ENCODE peak calls at places on chromosomes 5 and 9, in five cellular contexts. One of them, this sample, is unnamed.

GRCh38 chr5:151798674-151799073 is 26.9 kb downstream of the G3BP1 start:
- DNase-seq in sigmoid colon: no peak
- DNase-seq in Calu3: no peak
- DNase-seq in osteocyte: no peak
- DNase-seq in retinal pigment epithelial cell: no peak
- DNase-seq in this sample: no peak

GRCh38 chr5:81554647-81555046 is 160.7 kb upstream of the ACOT12 start:
- DNase-seq in sigmoid colon: no peak
- DNase-seq in Calu3: no peak
- DNase-seq in osteocyte: no peak
- DNase-seq in retinal pigment epithelial cell: no peak
- DNase-seq in this sample: no peak

GRCh38 chr9:135474915-135475314 is 4.7 kb upstream of the PPP1R26 start:
- DNase-seq in sigmoid colon: no peak
- DNase-seq in Calu3: no peak
- DNase-seq in osteocyte: no peak
- DNase-seq in retinal pigment epithelial cell: no peak
- DNase-seq in this sample: no peak

GRCh38 chr5:39072915-39073758 is 1.1 kb downstream of the RICTOR start:
- DNase-seq in sigmoid colon: no peak
- DNase-seq in Calu3: peak
- DNase-seq in osteocyte: no peak
- DNase-seq in retinal pigment epithelial cell: no peak
- DNase-seq in this sample: no peak

GRCh38 chr9:68619636-68620035 is 79.0 kb upstream of the TMEM252 start:
- DNase-seq in sigmoid colon: no peak
- DNase-seq in Calu3: no peak
- DNase-seq in osteocyte: no peak
- DNase-seq in retinal pigment epithelial cell: no peak
- DNase-seq in this sample: no peak

GRCh38 chr9:124831642-124832364 is 21.5 kb upstream of the WDR38 start:
- DNase-seq in sigmoid colon: no peak
- DNase-seq in Calu3: no peak
- DNase-seq in osteocyte: no peak
- DNase-seq in retinal pigment epithelial cell: no peak
- DNase-seq in this sample: no peak

GRCh38 chr5:144712090-144712489 is 541.4 kb downstream of the KCTD16 start:
- DNase-seq in sigmoid colon: no peak
- DNase-seq in Calu3: no peak
- DNase-seq in osteocyte: no peak
- DNase-seq in retinal pigment epithelial cell: no peak
- DNase-seq in this sample: no peak

GRCh38 chr5:7330141-7330712 is 65.7 kb upstream of the ADCY2 start:
- DNase-seq in sigmoid colon: no peak
- DNase-seq in Calu3: no peak
- DNase-seq in osteocyte: no peak
- DNase-seq in retinal pigment epithelial cell: no peak
- DNase-seq in this sample: no peak

GRCh38 chr5:87829214-87829551 is 416.5 kb upstream of the CCNH start:
- DNase-seq in sigmoid colon: peak
- DNase-seq in Calu3: peak
- DNase-seq in osteocyte: no peak
- DNase-seq in retinal pigment epithelial cell: no peak
- DNase-seq in this sample: no peak

GRCh38 chr9:137311171-137311970 is 9.3 kb upstream of the NRARP start:
- DNase-seq in sigmoid colon: no peak
- DNase-seq in Calu3: peak
- DNase-seq in osteocyte: no peak
- DNase-seq in retinal pigment epithelial cell: no peak
- DNase-seq in this sample: peak

GRCh38 chr5:37111426-37112382 is 137.5 kb downstream of the CPLANE1 start:
- DNase-seq in sigmoid colon: no peak
- DNase-seq in Calu3: no peak
- DNase-seq in osteocyte: no peak
- DNase-seq in retinal pigment epithelial cell: no peak
- DNase-seq in this sample: no peak

GRCh38 chr9:98807811-98808195 is 333 bp downstream of the GALNT12 start:
- DNase-seq in sigmoid colon: peak
- DNase-seq in Calu3: no peak
- DNase-seq in osteocyte: no peak
- DNase-seq in retinal pigment epithelial cell: no peak
- DNase-seq in this sample: no peak

GRCh38 chr5:138676556-138677193 is 76.5 kb upstream of the CTNNA1 start:
- DNase-seq in sigmoid colon: no peak
- DNase-seq in Calu3: peak
- DNase-seq in osteocyte: no peak
- DNase-seq in retinal pigment epithelial cell: no peak
- DNase-seq in this sample: no peak

GRCh38 chr5:10393491-10393890 is 40.0 kb downstream of the MARCHF6 start:
- DNase-seq in sigmoid colon: no peak
- DNase-seq in Calu3: no peak
- DNase-seq in osteocyte: no peak
- DNase-seq in retinal pigment epithelial cell: no peak
- DNase-seq in this sample: no peak

GRCh38 chr5:145957388-145957787 is 21.0 kb downstream of the SH3RF2 start:
- DNase-seq in sigmoid colon: no peak
- DNase-seq in Calu3: no peak
- DNase-seq in osteocyte: no peak
- DNase-seq in retinal pigment epithelial cell: no peak
- DNase-seq in this sample: no peak

GRCh38 chr5:176542135-176542595 is 5.0 kb upstream of the RNF44 start:
- DNase-seq in sigmoid colon: no peak
- DNase-seq in Calu3: no peak
- DNase-seq in osteocyte: no peak
- DNase-seq in retinal pigment epithelial cell: no peak
- DNase-seq in this sample: no peak

GRCh38 chr9:127763918-127764384 is 14.5 kb downstream of the SH2D3C start:
- DNase-seq in sigmoid colon: no peak
- DNase-seq in Calu3: peak
- DNase-seq in osteocyte: no peak
- DNase-seq in retinal pigment epithelial cell: no peak
- DNase-seq in this sample: no peak

GRCh38 chr9:113319054-113319453 is 15.9 kb upstream of the RNF183 start:
- DNase-seq in sigmoid colon: no peak
- DNase-seq in Calu3: no peak
- DNase-seq in osteocyte: no peak
- DNase-seq in retinal pigment epithelial cell: no peak
- DNase-seq in this sample: no peak

GRCh38 chr5:31941356-31941755 is 232.8 kb downstream of the GOLPH3 start:
- DNase-seq in sigmoid colon: no peak
- DNase-seq in Calu3: no peak
- DNase-seq in osteocyte: no peak
- DNase-seq in retinal pigment epithelial cell: no peak
- DNase-seq in this sample: no peak

GRCh38 chr5:122864400-122864799 is 19.0 kb downstream of the SNX24 start:
- DNase-seq in sigmoid colon: no peak
- DNase-seq in Calu3: no peak
- DNase-seq in osteocyte: no peak
- DNase-seq in retinal pigment epithelial cell: no peak
- DNase-seq in this sample: no peak

GRCh38 chr5:86880785-86881492 is 263.2 kb downstream of the COX7C start:
- DNase-seq in sigmoid colon: no peak
- DNase-seq in Calu3: peak
- DNase-seq in osteocyte: no peak
- DNase-seq in retinal pigment epithelial cell: peak
- DNase-seq in this sample: no peak

GRCh38 chr5:83256091-83256775 is 178.9 kb downstream of the XRCC4 start:
- DNase-seq in sigmoid colon: no peak
- DNase-seq in Calu3: no peak
- DNase-seq in osteocyte: no peak
- DNase-seq in retinal pigment epithelial cell: no peak
- DNase-seq in this sample: no peak

GRCh38 chr5:36494756-36495637 is 111.4 kb upstream of the SLC1A3 start:
- DNase-seq in sigmoid colon: peak
- DNase-seq in Calu3: no peak
- DNase-seq in osteocyte: no peak
- DNase-seq in retinal pigment epithelial cell: no peak
- DNase-seq in this sample: no peak

GRCh38 chr5:73796164-73797141 is 170.5 kb downstream of the ARHGEF28 start:
- DNase-seq in sigmoid colon: no peak
- DNase-seq in Calu3: peak
- DNase-seq in osteocyte: no peak
- DNase-seq in retinal pigment epithelial cell: peak
- DNase-seq in this sample: no peak

GRCh38 chr9:110894731-110895130 is 143.5 kb downstream of the LPAR1 start:
- DNase-seq in sigmoid colon: no peak
- DNase-seq in Calu3: no peak
- DNase-seq in osteocyte: no peak
- DNase-seq in retinal pigment epithelial cell: no peak
- DNase-seq in this sample: no peak

GRCh38 chr5:62273691-62274090 is 32.3 kb upstream of the KIF2A start:
- DNase-seq in sigmoid colon: no peak
- DNase-seq in Calu3: no peak
- DNase-seq in osteocyte: no peak
- DNase-seq in retinal pigment epithelial cell: no peak
- DNase-seq in this sample: no peak

GRCh38 chr5:79227484-79227995 is 8.4 kb upstream of the JMY start:
- DNase-seq in sigmoid colon: no peak
- DNase-seq in Calu3: no peak
- DNase-seq in osteocyte: no peak
- DNase-seq in retinal pigment epithelial cell: no peak
- DNase-seq in this sample: no peak

GRCh38 chr5:16857635-16858034 is 78.5 kb downstream of the MYO10 start:
- DNase-seq in sigmoid colon: no peak
- DNase-seq in Calu3: no peak
- DNase-seq in osteocyte: no peak
- DNase-seq in retinal pigment epithelial cell: no peak
- DNase-seq in this sample: no peak

GRCh38 chr5:10009802-10010201 is 239.9 kb downstream of the ATPSCKMT start:
- DNase-seq in sigmoid colon: no peak
- DNase-seq in Calu3: no peak
- DNase-seq in osteocyte: no peak
- DNase-seq in retinal pigment epithelial cell: no peak
- DNase-seq in this sample: no peak

DNA sequence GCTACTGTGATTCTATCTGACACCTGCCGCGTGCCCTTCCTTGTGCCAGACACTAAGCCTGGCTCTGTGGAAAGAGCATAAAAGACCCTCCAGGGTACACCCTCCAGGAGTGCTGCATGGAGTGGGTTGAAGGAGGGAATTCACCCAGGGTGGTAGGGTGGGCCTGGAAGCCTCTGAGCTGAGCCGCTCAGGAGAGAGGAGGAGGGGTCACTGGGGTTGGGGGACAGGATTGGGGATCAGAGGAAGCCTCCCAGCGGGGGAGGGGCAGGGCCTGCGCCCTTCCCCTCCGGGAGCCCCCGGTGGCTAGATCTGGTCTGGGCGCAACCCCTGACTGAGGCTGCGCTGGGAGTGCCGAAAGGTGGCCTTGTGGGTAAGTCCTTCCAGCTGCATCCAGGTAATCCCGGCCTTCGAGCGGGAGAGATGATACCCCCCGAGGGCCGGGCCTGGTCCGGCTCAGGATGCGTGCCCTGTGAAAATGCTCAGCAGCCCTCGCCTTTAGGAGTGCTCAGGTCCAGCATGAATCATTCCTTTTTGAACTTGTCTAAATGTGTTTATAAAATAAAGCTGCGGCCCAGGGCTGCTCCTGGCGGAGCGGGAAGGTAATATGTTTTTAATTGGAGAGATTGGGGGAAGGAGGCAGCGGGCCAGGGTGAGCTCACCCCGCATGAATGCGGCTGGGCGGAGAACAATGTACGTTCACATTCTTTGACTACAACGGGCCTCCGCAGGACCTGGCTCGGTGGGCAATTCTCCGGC is 118.1 kb upstream of the SMIM23 start:
- DNase-seq in sigmoid colon: peak
- DNase-seq in Calu3: peak
- DNase-seq in osteocyte: no peak
- DNase-seq in retinal pigment epithelial cell: peak
- DNase-seq in this sample: no peak
- TF ChIP-seq CTCF in sigmoid colon: no peak
- TF ChIP-seq CTCF in Calu3: no peak
- TF ChIP-seq CTCF in osteocyte: no peak
- TF ChIP-seq CTCF in retinal pigment epithelial cell: peak
- TF ChIP-seq CTCF in this sample: peak

GRCh38 chr5:180541710-180542109 is 47.5 kb downstream of the CNOT6 start:
- DNase-seq in sigmoid colon: no peak
- DNase-seq in Calu3: no peak
- DNase-seq in osteocyte: no peak
- DNase-seq in retinal pigment epithelial cell: no peak
- DNase-seq in this sample: no peak
- TF ChIP-seq CTCF in sigmoid colon: no peak
- TF ChIP-seq CTCF in Calu3: no peak
- TF ChIP-seq CTCF in osteocyte: no peak
- TF ChIP-seq CTCF in retinal pigment epithelial cell: no peak
- TF ChIP-seq CTCF in this sample: peak

DNA sequence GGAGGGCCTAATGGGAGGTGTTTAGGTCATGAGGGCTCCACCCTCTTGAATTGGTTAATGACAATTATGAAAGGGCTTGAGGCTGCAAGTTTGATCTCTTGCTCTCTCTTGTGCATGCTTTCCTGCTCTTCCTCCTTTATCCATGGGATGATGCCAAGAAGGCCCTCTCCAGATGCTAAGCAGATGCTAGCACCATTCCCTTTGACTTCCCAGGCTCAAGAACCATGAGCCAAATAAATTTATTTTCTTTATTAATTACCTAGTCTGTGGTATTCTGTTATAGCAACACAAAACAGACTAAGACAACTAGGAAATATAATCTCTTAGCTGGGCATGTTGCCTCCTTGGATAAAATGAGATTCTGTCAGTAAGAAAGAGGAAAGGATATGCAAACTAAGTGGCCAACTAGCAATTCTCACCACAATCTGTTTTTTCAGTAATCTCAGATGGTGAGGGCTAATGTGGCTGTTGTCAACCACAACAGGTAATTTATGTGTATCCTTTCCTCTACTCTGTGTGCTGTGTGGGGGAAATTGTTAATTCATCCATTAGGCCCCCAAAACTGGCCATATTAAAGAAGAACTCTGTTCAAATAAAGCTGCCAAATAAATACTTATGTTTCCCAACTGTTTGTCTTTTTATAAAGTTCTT is 269.1 kb upstream of the CD180 start:
- DNase-seq in sigmoid colon: no peak
- DNase-seq in Calu3: no peak
- DNase-seq in osteocyte: no peak
- DNase-seq in retinal pigment epithelial cell: no peak
- DNase-seq in this sample: no peak
- TF ChIP-seq CTCF in sigmoid colon: no peak
- TF ChIP-seq CTCF in Calu3: no peak
- TF ChIP-seq CTCF in osteocyte: no peak
- TF ChIP-seq CTCF in retinal pigment epithelial cell: no peak
- TF ChIP-seq CTCF in this sample: no peak

GRCh38 chr5:158877706-158878105 is 222.0 kb downstream of the EBF1 start:
- DNase-seq in sigmoid colon: no peak
- DNase-seq in Calu3: no peak
- DNase-seq in osteocyte: no peak
- DNase-seq in retinal pigment epithelial cell: no peak
- DNase-seq in this sample: no peak

GRCh38 chr5:158877124-158877581 is 222.6 kb downstream of the EBF1 start:
- DNase-seq in sigmoid colon: no peak
- DNase-seq in Calu3: no peak
- DNase-seq in osteocyte: no peak
- DNase-seq in retinal pigment epithelial cell: no peak
- DNase-seq in this sample: no peak

GRCh38 chr5:158874814-158875213 is 224.9 kb downstream of the EBF1 start:
- DNase-seq in sigmoid colon: no peak
- DNase-seq in Calu3: no peak
- DNase-seq in osteocyte: no peak
- DNase-seq in retinal pigment epithelial cell: no peak
- DNase-seq in this sample: no peak

GRCh38 chr5:158875272-158875679 is 224.4 kb downstream of the EBF1 start:
- DNase-seq in sigmoid colon: no peak
- DNase-seq in Calu3: no peak
- DNase-seq in osteocyte: no peak
- DNase-seq in retinal pigment epithelial cell: no peak
- DNase-seq in this sample: no peak

GRCh38 chr5:158876263-158876942 is 223.3 kb downstream of the EBF1 start:
- DNase-seq in sigmoid colon: no peak
- DNase-seq in Calu3: no peak
- DNase-seq in osteocyte: no peak
- DNase-seq in retinal pigment epithelial cell: no peak
- DNase-seq in this sample: no peak
- TF ChIP-seq CTCF in sigmoid colon: no peak
- TF ChIP-seq CTCF in Calu3: no peak
- TF ChIP-seq CTCF in osteocyte: no peak
- TF ChIP-seq CTCF in retinal pigment epithelial cell: no peak
- TF ChIP-seq CTCF in this sample: no peak

This sample was measured in type B pancreatic cell.